ENCODE peak calls at places on chromosomes 11 and 22, in eight cellular contexts. R is heart left ventricle, I is tibial nerve, V is HCT116, Q is endothelial cell of umbilical vein, O is stomach, E is A549, K is vagina. N is an unnamed sample.

GRCh38 chr11:34359548-34359891 is 1.7 kb upstream of the ABTB2 start:
- DNase-seq in V (peak; percentile 21), K (no peak), R (no peak), E (no peak), I (no peak), Q (no peak), O (no peak), N (no peak)

GRCh38 chr11:88508808-88509581 is 171.5 kb upstream of the CTSC start:
- DNase-seq in O (no peak), E (no peak), R (peak; percentile 26), I (no peak), V (no peak), Q (peak; percentile 57), K (no peak), N (peak; percentile 34)

GRCh38 chr22:44309137-44309536 is 3.6 kb downstream of the SHISAL1 start:
- DNase-seq in I (peak; percentile 30), K (no peak), V (peak; percentile 7), O (no peak), R (no peak), E (peak; percentile 41), Q (peak; percentile 29), N (no peak)

GRCh38 chr11:115391598-115391997 is 112.6 kb downstream of the CADM1 start:
- DNase-seq in V (no peak), I (no peak), Q (no peak), E (no peak), O (no peak), K (no peak), R (no peak), N (no peak)

GRCh38 chr22:17919276-17920144 is 104.9 kb downstream of the MICAL3 start:
- DNase-seq in R (peak; percentile 61), V (no peak), O (no peak), I (no peak), E (no peak), Q (no peak), K (no peak), N (no peak)

GRCh38 chr11:112132737-112133136 is 31.2 kb downstream of the IL18 start:
- DNase-seq in I (no peak), E (no peak), V (no peak), O (no peak), Q (no peak), K (no peak), R (no peak), N (no peak)

GRCh38 chr11:35730254-35730653 is 67.7 kb downstream of the TRIM44 start:
- DNase-seq in R (no peak), Q (no peak), K (no peak), V (no peak), I (no peak), E (no peak), O (no peak), N (no peak)

GRCh38 chr11:72588656-72589410 is 85.4 kb downstream of the PDE2A start:
- DNase-seq in K (no peak), R (no peak), O (no peak), Q (no peak), V (no peak), I (no peak), E (no peak), N (no peak)

DNA sequence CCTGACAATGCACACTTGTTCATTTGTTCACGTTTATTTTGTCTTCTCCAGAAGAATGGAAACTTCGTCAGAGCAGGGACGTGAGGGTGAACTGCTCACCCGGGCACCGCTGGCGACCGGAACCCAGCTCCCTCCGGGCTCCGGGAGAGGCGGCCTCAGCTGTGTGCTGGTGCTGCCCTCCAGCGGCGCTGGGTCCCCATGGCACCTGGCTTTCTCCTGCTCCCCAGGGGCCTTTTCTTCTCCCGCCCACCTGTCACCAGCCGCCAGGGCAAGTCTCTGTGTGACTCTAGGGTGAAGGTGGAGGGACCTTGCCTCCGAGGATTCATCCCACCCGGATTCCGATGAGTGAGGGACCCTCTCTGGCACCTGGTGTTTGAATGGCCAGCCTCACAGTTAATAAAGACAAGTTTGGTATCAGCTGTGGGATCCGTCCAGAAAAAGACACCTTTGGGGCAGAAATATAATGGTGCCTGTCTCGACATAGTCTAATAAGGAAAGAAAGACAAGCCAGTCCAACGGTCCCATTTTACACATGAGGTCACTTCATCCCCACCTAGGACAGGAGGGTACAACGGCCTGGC is 32.9 kb upstream of the SLC35C1 start:
- DNase-seq in E (peak; percentile 96), O (peak; percentile 86), R (peak; percentile 83), Q (peak; percentile 78), K (no peak), I (peak; percentile 66), V (peak; percentile 56), N (peak; percentile 89)
- H3K27ac ChIP-seq in E (no peak overlapping the region), O (peak overlapping the region; percentile 56), R (peak overlapping the region; percentile 54), Q (no peak overlapping the region), K (peak overlapping the region; percentile 67), I (peak overlapping the region; percentile 76), V (no peak overlapping the region), N (peak overlapping the region; percentile 50)

GRCh38 chr11:105367129-105367528 is 227.6 kb upstream of the CARD18 start:
- DNase-seq in K (no peak), Q (no peak), I (no peak), O (no peak), R (no peak), E (no peak), V (no peak), N (no peak)

GRCh38 chr11:105377870-105378269 is 232.0 kb upstream of the GRIA4 start:
- DNase-seq in I (no peak), E (no peak), K (no peak), O (no peak), R (no peak), Q (no peak), V (no peak), N (no peak)

GRCh38 chr11:105368711-105369110 is 229.1 kb upstream of the CARD18 start:
- DNase-seq in V (no peak), Q (no peak), K (no peak), O (no peak), I (no peak), R (no peak), E (no peak), N (no peak)

GRCh38 chr11:105371311-105371710 is 231.7 kb upstream of the CARD18 start:
- DNase-seq in K (no peak), Q (no peak), O (no peak), E (no peak), R (no peak), V (no peak), I (no peak), N (no peak)

DNA sequence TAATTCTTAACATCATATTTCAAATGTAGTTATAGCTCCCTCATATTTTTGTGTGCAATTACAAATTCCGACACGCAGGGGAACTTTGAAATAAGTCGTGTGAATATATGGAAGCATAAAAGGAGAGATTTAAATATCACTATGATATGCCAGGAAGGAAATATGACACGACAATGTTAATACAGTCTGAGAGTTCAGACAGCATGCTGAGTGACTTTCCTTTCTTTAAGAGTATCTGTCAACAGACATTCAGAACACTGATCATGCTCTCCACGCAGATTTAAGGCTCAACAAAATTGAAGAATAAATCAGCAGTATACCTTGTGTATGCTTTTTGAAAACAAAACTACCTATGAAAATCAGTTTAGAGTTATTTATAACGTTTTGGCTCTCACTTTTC is 232.6 kb upstream of the CARD18 start:
- DNase-seq in K (no peak), E (no peak), V (no peak), O (no peak), I (no peak), Q (peak; percentile 12), R (no peak), N (no peak)
- TF ChIP-seq POLR2A in K (no peak), E (no peak), V (no peak), O (no peak), I (no peak), Q (no peak), R (no peak), N (no peak)

DNA sequence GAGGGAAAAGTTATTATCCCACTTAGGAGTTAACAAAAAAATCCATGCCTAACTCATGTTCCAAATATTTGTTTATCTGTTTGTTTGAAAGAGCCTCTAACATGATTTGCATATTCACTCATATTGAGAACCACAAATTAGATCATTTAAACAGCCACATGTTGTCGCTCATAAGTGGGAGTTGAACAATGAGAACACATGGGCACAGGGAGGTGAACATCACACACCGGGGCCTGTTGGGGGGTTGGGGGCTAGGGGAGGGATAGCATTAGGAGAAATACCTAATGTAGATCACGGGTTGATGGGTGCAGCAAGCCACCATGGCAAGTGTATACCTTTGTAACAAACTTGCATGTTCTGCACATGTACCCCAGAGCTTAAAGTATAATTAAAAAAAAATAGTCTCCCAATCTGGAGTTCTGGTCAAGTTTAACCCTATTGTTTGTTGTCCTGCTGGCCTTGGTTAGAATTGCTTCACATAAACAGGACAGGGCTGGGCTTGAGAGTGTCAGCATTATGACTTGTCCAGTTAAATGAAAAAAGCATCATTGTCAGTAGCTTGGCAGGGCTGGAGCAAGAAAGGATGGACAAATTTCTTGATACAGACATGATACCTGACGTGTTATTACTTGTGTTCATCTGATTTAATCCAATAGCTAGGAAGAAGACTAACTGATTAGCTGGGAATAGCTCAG is 57.8 kb upstream of the PSMA1 start:
- DNase-seq in R (no peak), E (no peak), I (no peak), Q (no peak), O (no peak), K (no peak), V (no peak), N (no peak)
- H3K27ac ChIP-seq in R (no peak overlapping the region), E (no peak overlapping the region), I (no peak overlapping the region), Q (peak overlapping the region; percentile 53), O (peak overlapping the region; percentile 76), K (no peak overlapping the region), V (no peak overlapping the region), N (no peak overlapping the region)

GRCh38 chr11:106076923-106077608 is at the start of gene KBTBD3:
- DNase-seq in Q (peak; percentile 100), I (peak; percentile 97), V (peak; percentile 98), K (peak; percentile 100), E (peak; percentile 71), O (peak; percentile 99), R (peak; percentile 99), N (peak; percentile 99)

GRCh38 chr11:106072804-106073203 is 4.3 kb downstream of the KBTBD3 start:
- DNase-seq in E (no peak), Q (no peak), I (no peak), V (no peak), K (no peak), R (no peak), O (no peak), N (no peak)

GRCh38 chr11:106082096-106082495 is 4.6 kb downstream of the AASDHPPT start:
- DNase-seq in O (no peak), K (no peak), R (no peak), E (no peak), I (no peak), Q (no peak), V (no peak), N (no peak)

GRCh38 chr11:106076421-106076922 is 675 bp downstream of the KBTBD3 start:
- DNase-seq in K (no peak), E (no peak), O (no peak), I (peak; percentile 9), V (no peak), Q (no peak), R (no peak), N (peak; percentile 25)

DNA sequence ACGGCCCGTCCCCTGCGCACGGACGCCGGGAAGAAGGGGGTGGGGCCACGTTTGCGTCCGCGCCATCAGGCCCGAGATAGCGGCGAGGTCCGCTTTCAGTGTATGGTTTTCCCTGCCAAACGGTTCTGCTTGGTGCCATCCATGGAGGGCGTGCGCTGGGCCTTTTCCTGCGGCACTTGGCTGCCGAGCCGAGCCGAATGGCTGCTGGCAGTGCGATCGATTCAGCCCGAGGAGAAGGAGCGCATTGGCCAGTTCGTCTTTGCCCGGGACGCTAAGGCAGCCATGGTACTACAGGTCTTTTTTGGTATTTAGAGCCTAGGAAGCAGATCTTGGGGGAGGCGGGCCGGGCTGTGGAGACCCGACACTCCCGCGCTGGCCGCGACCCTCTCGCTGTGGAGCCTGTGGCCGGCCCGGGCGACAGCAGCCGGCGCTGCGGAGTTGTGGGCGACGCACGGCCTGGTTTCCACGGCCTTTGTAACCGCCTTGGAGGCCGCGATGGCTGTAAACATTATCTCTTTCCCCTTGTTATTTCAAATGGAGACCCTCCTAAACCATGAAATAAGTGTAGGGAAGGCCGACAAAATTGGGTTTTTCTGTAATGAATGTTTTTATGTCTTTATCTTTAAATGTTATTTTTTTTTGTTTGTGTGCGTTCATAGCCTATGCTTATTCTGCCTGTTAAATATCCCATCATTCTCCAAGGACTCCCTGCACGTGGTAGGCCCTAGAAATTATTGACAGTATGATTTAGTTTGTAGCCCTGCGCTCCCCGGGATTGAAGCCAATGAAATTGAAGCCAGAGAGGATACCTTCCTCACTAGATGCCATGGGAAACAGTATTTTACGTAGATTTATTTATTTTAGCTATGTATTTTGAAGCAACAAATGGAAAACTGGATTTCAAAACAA is at the start of gene AASDHPPT:
- DNase-seq in R (no peak), O (peak; percentile 34), I (peak; percentile 13), E (peak; percentile 1), K (no peak), Q (peak; percentile 79), V (peak; percentile 12), N (peak; percentile 49)
- TF ChIP-seq POLR2A in R (no peak), O (no peak), I (no peak), E (peak; percentile 86), K (peak; percentile 66), Q (peak; percentile 88), V (peak; percentile 35), N (no peak)

N was measured in testis.